ENCODE peak calls at places on chromosome 12, in five cellular contexts. Y, G, U, F and R are unnamed samples.
A peak's percentile ranks its signal among the peaks of the same experiment; 100 is the strongest.

GRCh38 chr12:132597333-132598283 is 12.8 kb downstream of the LRCOL1 start:
- DNase-seq in Y (peak; percentile 50), U (no peak), F (peak; percentile 49), G (peak; percentile 68), R (peak; percentile 53)

GRCh38 chr12:130925616-130926015 is 28.1 kb upstream of the ADGRD1 start:
- DNase-seq in Y (no peak), U (no peak), F (no peak), G (peak; percentile 16), R (no peak)

GRCh38 chr12:120944645-120945217 is 33.6 kb upstream of the HNF1A start:
- DNase-seq in G (peak; percentile 56), Y (peak; percentile 42), F (peak; percentile 72), U (peak; percentile 36), R (peak; percentile 61)

GRCh38 chr12:55937956-55938355 is 7.0 kb downstream of the DGKA start:
- DNase-seq in U (no peak), G (no peak), F (peak; percentile 44), Y (no peak), R (no peak)

GRCh38 chr12:51381226-51382079 is 9.8 kb downstream of the GALNT6 start:
- DNase-seq in U (no peak), F (no peak), Y (no peak), G (no peak), R (peak; percentile 33)

GRCh38 chr12:118355838-118356237 is 16.9 kb downstream of the TAOK3 start:
- DNase-seq in G (no peak), Y (no peak), U (no peak), F (no peak), R (no peak)

GRCh38 chr12:109291531-109292341 is 17.3 kb downstream of the FOXN4 start:
- DNase-seq in Y (peak; percentile 93), G (peak; percentile 8), F (no peak), U (peak; percentile 56), R (peak; percentile 31)

GRCh38 chr12:67161322-67161918 is 107.7 kb upstream of the CAND1 start:
- DNase-seq in U (no peak), G (peak; percentile 33), Y (no peak), F (peak; percentile 68), R (peak; percentile 47)

GRCh38 chr12:89040146-89040964 is 311.9 kb downstream of the DUSP6 start:
- DNase-seq in U (no peak), Y (no peak), F (peak; percentile 16), G (no peak), R (peak; percentile 23)

DNA sequence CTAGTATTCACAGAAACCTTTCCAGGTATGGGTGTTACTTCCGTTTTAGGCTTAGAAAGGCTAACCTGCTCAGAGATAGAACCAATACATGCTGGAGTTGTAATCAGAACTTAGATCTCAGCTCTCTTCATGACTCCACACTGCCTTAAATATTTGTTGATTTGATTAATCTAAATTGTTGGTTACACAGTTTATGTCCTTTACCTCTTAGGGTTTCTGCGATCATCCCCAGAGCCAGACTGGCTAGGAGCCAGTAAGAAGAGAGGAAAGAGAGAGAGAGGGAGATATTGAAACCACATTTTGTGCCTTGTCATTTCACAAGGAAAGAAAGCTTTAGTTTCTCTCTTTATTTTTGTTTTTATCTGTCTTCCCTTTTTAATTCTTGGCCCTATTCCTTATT is 16.8 kb upstream of the MGP start:
- DNase-seq in Y (no peak), G (peak; percentile 30), U (no peak), F (no peak), R (peak; percentile 30)
- H3K27me3 ChIP-seq in Y (no peaks in the 10 kb centered on the region), G (no peaks in the 10 kb centered on the region), U (no peaks in the 10 kb centered on the region), F (no peaks in the 10 kb centered on the region), R (no peaks in the 10 kb centered on the region)

GRCh38 chr12:18382486-18382885 is 121.2 kb downstream of the PIK3C2G start:
- DNase-seq in G (peak; percentile 43), F (no peak), Y (no peak), U (no peak), R (peak; percentile 88)
- H3K9ac ChIP-seq in G (no peak overlapping the region), F (no peak overlapping the region), Y (no peak overlapping the region), U (no peak overlapping the region), R (no peak overlapping the region)

DNA sequence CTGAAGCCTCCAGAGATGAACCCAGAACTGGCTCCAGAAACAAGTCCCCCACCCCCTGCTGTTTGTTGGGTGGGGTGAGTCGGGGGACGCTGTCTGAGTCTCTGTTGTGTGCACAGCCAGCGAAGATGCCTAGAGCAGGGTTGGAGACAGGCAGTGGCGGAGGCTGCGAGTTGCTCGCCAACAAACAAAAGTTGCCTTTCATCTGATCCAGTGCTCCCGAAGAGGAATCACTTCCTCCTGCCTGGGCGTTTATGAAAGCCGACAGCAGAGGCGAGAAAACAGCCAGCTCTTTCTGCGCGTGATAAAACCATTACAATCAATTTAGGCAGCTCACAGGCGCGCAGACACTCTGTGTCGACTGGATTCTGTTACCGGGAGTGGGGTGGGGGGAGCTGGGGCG is 678.7 kb downstream of the MED13L start:
- DNase-seq in G (no peak), Y (no peak), U (no peak), F (no peak), R (peak; percentile 15)
- H3K4me3 ChIP-seq in G (no peak overlapping the region), Y (no peak overlapping the region), U (no peak overlapping the region), F (no peak overlapping the region), R (peak overlapping the region; percentile 54)

DNA sequence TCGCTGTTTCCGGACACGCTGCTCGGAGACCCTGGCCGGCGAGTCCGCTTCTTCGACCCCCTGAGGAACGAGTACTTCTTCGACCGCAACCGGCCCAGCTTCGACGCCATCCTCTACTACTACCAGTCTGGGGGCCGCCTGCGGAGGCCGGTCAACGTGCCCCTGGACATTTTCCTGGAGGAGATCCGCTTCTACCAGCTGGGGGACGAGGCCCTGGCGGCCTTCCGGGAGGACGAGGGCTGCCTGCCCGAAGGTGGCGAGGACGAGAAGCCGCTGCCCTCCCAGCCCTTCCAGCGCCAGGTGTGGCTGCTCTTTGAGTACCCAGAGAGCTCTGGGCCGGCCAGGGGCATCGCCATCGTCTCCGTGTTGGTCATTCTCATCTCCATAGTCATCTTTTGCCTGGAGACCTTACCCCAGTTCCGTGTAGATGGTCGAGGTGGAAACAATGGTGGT is 90.0 kb downstream of the GALNT8 start:
- DNase-seq in F (no peak), U (no peak), Y (no peak), G (no peak), R (no peak)
- H3K27me3 ChIP-seq in F (peaks cover 7% of the 10 kb centered on the region), U (peaks cover 35% of the 10 kb centered on the region), Y (peaks cover 4% of the 10 kb centered on the region), G (peaks cover 86% of the 10 kb centered on the region), R (peaks cover 77% of the 10 kb centered on the region)

GRCh38 chr12:123237646-123238329 is 4.6 kb downstream of the MTRFR start:
- DNase-seq in Y (no peak), G (peak; percentile 68), F (peak; percentile 89), U (no peak), R (peak; percentile 92)
- H3K9ac ChIP-seq in Y (no peak overlapping the region), G (peak overlapping the region; percentile 9), F (no peak overlapping the region), U (no peak overlapping the region), R (no peak overlapping the region)

GRCh38 chr12:54689034-54689372 is 40.8 kb upstream of the DCD start:
- DNase-seq in Y (no peak), G (no peak), F (no peak), U (no peak), R (no peak)
- H3K4me3 ChIP-seq in Y (no peak overlapping the region), G (no peak overlapping the region), F (no peak overlapping the region), U (no peak overlapping the region), R (no peak overlapping the region)

GRCh38 chr12:54010972-54011664 is 2.3 kb downstream of the HOXC8 start:
- DNase-seq in U (no peak), F (no peak), Y (no peak), G (no peak), R (no peak)
- H3K27me3 ChIP-seq in U (peaks cover 98% of the 10 kb centered on the region), F (no peaks in the 10 kb centered on the region), Y (peaks cover 96% of the 10 kb centered on the region), G (no peaks in the 10 kb centered on the region), R (no peaks in the 10 kb centered on the region)

DNA sequence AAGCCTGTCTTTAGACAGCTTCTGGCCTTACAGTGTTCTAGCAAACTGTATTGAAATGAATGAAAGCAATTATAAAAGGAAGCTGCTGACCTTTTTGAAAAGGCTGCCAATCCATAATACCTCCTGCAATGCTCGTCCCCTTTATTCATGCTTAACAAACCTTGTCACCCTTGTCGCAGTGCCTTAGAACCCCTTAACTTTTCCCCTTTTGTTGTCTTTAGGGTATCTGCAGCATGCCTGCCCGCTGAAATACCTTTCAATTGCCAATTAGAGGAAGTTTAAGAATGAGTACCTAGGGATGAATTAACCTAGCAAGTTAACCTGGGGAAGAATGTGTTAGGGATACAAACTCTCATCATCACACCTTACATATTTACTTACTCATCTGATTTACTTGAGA is 731.1 kb downstream of the RERGL start:
- DNase-seq in U (no peak), F (no peak), Y (no peak), G (no peak), R (no peak)
- H3K9ac ChIP-seq in U (no peak overlapping the region), F (no peak overlapping the region), Y (no peak overlapping the region), G (no peak overlapping the region), R (no peak overlapping the region)

GRCh38 chr12:4909397-4909733 is 340 bp upstream of the KCNA1 start:
- DNase-seq in U (no peak), F (no peak), Y (no peak), G (no peak), R (peak; percentile 7)
- H3K4me3 ChIP-seq in U (peak overlapping the region; percentile 53), F (no peak overlapping the region), Y (no peak overlapping the region), G (peak overlapping the region; percentile 14), R (peak overlapping the region; percentile 84)

DNA sequence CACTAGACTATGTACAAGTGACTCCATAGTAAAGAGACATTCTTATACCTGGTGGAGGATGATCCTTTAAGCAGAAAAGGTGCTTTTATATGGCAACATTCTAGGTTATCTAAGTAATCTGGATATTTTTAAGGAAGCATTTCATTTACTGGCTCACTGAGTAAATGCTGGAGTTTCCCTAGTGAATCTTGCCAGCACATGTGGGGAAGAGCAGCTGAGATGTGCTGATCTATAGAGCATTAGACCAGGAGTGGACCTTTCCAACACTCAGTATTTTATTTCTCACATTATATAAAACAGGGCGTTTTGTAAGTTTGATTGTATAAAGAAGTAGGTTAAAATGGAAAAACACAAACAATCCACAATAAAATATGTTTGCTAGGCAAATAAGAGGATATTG is 478.5 kb downstream of the ATP23 start:
- DNase-seq in Y (no peak), F (peak; percentile 11), U (no peak), G (no peak), R (peak; percentile 39)
- H3K27me3 ChIP-seq in Y (no peaks in the 10 kb centered on the region), F (no peaks in the 10 kb centered on the region), U (no peaks in the 10 kb centered on the region), G (no peaks in the 10 kb centered on the region), R (no peaks in the 10 kb centered on the region)